ENCODE peak calls at places on chromosomes 7 and 10, in six cellular contexts. One of them, this sample, is unnamed.

GRCh38 chr10:72455889-72456588 is 101.3 kb upstream of the DNAJB12 start:
- DNase-seq in T-helper 1 cell: no peak
- DNase-seq in neural progenitor cell: peak; percentile 64
- DNase-seq in activated CD4-positive, CD25-positive, alpha-beta regulatory T cell treated with anti-CD3 and anti-CD28 coated beads, Interleukin-2, amount 50 U/mL, for 72 hours: no peak
- DNase-seq in NCI-H2029 treated with DMSO at 0.1 percent for 48 hours: no peak
- DNase-seq in dorsolateral prefrontal cortex: no peak
- DNase-seq in this sample: peak; percentile 94

GRCh38 chr7:106808967-106809635 is 56.0 kb upstream of the PIK3CG start:
- DNase-seq in T-helper 1 cell: no peak
- DNase-seq in neural progenitor cell: no peak
- DNase-seq in activated CD4-positive, CD25-positive, alpha-beta regulatory T cell treated with anti-CD3 and anti-CD28 coated beads, Interleukin-2, amount 50 U/mL, for 72 hours: no peak
- DNase-seq in NCI-H2029 treated with DMSO at 0.1 percent for 48 hours: no peak
- DNase-seq in dorsolateral prefrontal cortex: no peak
- DNase-seq in this sample: no peak

GRCh38 chr7:130920122-130920521 is 186.1 kb upstream of the KLF14 start:
- DNase-seq in T-helper 1 cell: no peak
- DNase-seq in neural progenitor cell: no peak
- DNase-seq in activated CD4-positive, CD25-positive, alpha-beta regulatory T cell treated with anti-CD3 and anti-CD28 coated beads, Interleukin-2, amount 50 U/mL, for 72 hours: no peak
- DNase-seq in NCI-H2029 treated with DMSO at 0.1 percent for 48 hours: no peak
- DNase-seq in dorsolateral prefrontal cortex: no peak
- DNase-seq in this sample: no peak

GRCh38 chr10:32983333-32983909 is 25.4 kb upstream of the ITGB1 start:
- DNase-seq in T-helper 1 cell: no peak
- DNase-seq in neural progenitor cell: no peak
- DNase-seq in activated CD4-positive, CD25-positive, alpha-beta regulatory T cell treated with anti-CD3 and anti-CD28 coated beads, Interleukin-2, amount 50 U/mL, for 72 hours: no peak
- DNase-seq in NCI-H2029 treated with DMSO at 0.1 percent for 48 hours: no peak
- DNase-seq in dorsolateral prefrontal cortex: no peak
- DNase-seq in this sample: peak; percentile 94

GRCh38 chr10:17038627-17039026 is 91.0 kb downstream of the CUBN start:
- DNase-seq in T-helper 1 cell: no peak
- DNase-seq in neural progenitor cell: no peak
- DNase-seq in activated CD4-positive, CD25-positive, alpha-beta regulatory T cell treated with anti-CD3 and anti-CD28 coated beads, Interleukin-2, amount 50 U/mL, for 72 hours: no peak
- DNase-seq in NCI-H2029 treated with DMSO at 0.1 percent for 48 hours: no peak
- DNase-seq in dorsolateral prefrontal cortex: no peak
- DNase-seq in this sample: no peak

GRCh38 chr7:132575336-132575986 is 809 bp downstream of the PLXNA4 start:
- DNase-seq in T-helper 1 cell: no peak
- DNase-seq in neural progenitor cell: peak; percentile 82
- DNase-seq in activated CD4-positive, CD25-positive, alpha-beta regulatory T cell treated with anti-CD3 and anti-CD28 coated beads, Interleukin-2, amount 50 U/mL, for 72 hours: no peak
- DNase-seq in NCI-H2029 treated with DMSO at 0.1 percent for 48 hours: no peak
- DNase-seq in dorsolateral prefrontal cortex: peak; percentile 42
- DNase-seq in this sample: peak; percentile 70

GRCh38 chr10:71333154-71333887 is 14.3 kb downstream of the SLC29A3 start:
- DNase-seq in T-helper 1 cell: no peak
- DNase-seq in neural progenitor cell: no peak
- DNase-seq in activated CD4-positive, CD25-positive, alpha-beta regulatory T cell treated with anti-CD3 and anti-CD28 coated beads, Interleukin-2, amount 50 U/mL, for 72 hours: no peak
- DNase-seq in NCI-H2029 treated with DMSO at 0.1 percent for 48 hours: no peak
- DNase-seq in dorsolateral prefrontal cortex: no peak
- DNase-seq in this sample: no peak

GRCh38 chr7:55212176-55212575 is 153.0 kb upstream of the LANCL2 start:
- DNase-seq in T-helper 1 cell: no peak
- DNase-seq in neural progenitor cell: no peak
- DNase-seq in activated CD4-positive, CD25-positive, alpha-beta regulatory T cell treated with anti-CD3 and anti-CD28 coated beads, Interleukin-2, amount 50 U/mL, for 72 hours: no peak
- DNase-seq in NCI-H2029 treated with DMSO at 0.1 percent for 48 hours: no peak
- DNase-seq in dorsolateral prefrontal cortex: no peak
- DNase-seq in this sample: no peak

GRCh38 chr10:96587255-96588059 is 645 bp upstream of the TM9SF3 start:
- DNase-seq in T-helper 1 cell: no peak
- DNase-seq in neural progenitor cell: no peak
- DNase-seq in activated CD4-positive, CD25-positive, alpha-beta regulatory T cell treated with anti-CD3 and anti-CD28 coated beads, Interleukin-2, amount 50 U/mL, for 72 hours: no peak
- DNase-seq in NCI-H2029 treated with DMSO at 0.1 percent for 48 hours: peak; percentile 30
- DNase-seq in dorsolateral prefrontal cortex: no peak
- DNase-seq in this sample: peak; percentile 87

GRCh38 chr10:88236121-88236743 is 346.9 kb downstream of the RNLS start:
- DNase-seq in T-helper 1 cell: no peak
- DNase-seq in neural progenitor cell: no peak
- DNase-seq in activated CD4-positive, CD25-positive, alpha-beta regulatory T cell treated with anti-CD3 and anti-CD28 coated beads, Interleukin-2, amount 50 U/mL, for 72 hours: no peak
- DNase-seq in NCI-H2029 treated with DMSO at 0.1 percent for 48 hours: no peak
- DNase-seq in dorsolateral prefrontal cortex: no peak
- DNase-seq in this sample: no peak

GRCh38 chr7:33339074-33339805 is 209.9 kb downstream of the BBS9 start:
- DNase-seq in T-helper 1 cell: no peak
- DNase-seq in neural progenitor cell: no peak
- DNase-seq in activated CD4-positive, CD25-positive, alpha-beta regulatory T cell treated with anti-CD3 and anti-CD28 coated beads, Interleukin-2, amount 50 U/mL, for 72 hours: no peak
- DNase-seq in NCI-H2029 treated with DMSO at 0.1 percent for 48 hours: no peak
- DNase-seq in dorsolateral prefrontal cortex: no peak
- DNase-seq in this sample: no peak

GRCh38 chr7:377069-378040 is 87.4 kb downstream of the FOXL3 start:
- DNase-seq in T-helper 1 cell: no peak
- DNase-seq in neural progenitor cell: no peak
- DNase-seq in activated CD4-positive, CD25-positive, alpha-beta regulatory T cell treated with anti-CD3 and anti-CD28 coated beads, Interleukin-2, amount 50 U/mL, for 72 hours: peak; percentile 26
- DNase-seq in NCI-H2029 treated with DMSO at 0.1 percent for 48 hours: no peak
- DNase-seq in dorsolateral prefrontal cortex: peak; percentile 22
- DNase-seq in this sample: no peak

GRCh38 chr7:139750459-139751095 is 27.2 kb downstream of the HIPK2 start:
- DNase-seq in T-helper 1 cell: no peak
- DNase-seq in neural progenitor cell: no peak
- DNase-seq in activated CD4-positive, CD25-positive, alpha-beta regulatory T cell treated with anti-CD3 and anti-CD28 coated beads, Interleukin-2, amount 50 U/mL, for 72 hours: no peak
- DNase-seq in NCI-H2029 treated with DMSO at 0.1 percent for 48 hours: no peak
- DNase-seq in dorsolateral prefrontal cortex: no peak
- DNase-seq in this sample: no peak

This sample was measured in mesendoderm.